ENCODE peak calls at places on chromosomes 16 and 17, in nine cellular contexts. K is A549, B is transverse colon, S is tibial nerve, O is sigmoid colon, F is ovary, H is GM12878, I is SK-N-SH, L is stomach. E is an unnamed sample.

GRCh38 chr16:5350118-5350517 is 252.5 kb upstream of the EEF2KMT start:
- DNase-seq in K (no peak), B (no peak), S (no peak), O (no peak), F (no peak), H (no peak), I (peak), L (no peak), E (no peak)

GRCh38 chr17:34667656-34668055 is 88.3 kb downstream of the TMEM132E start:
- DNase-seq in K (no peak), B (no peak), S (no peak), O (no peak), F (no peak), H (no peak), I (no peak), L (no peak), E (no peak)

GRCh38 chr17:61700252-61700651 is 109.2 kb upstream of the NACA2 start:
- DNase-seq in K (no peak), B (no peak), S (no peak), O (no peak), F (no peak), H (no peak), I (no peak), L (no peak), E (no peak)

GRCh38 chr16:84555418-84556196 is 51.1 kb upstream of the MEAK7 start:
- DNase-seq in K (no peak), B (no peak), S (no peak), O (no peak), F (no peak), H (no peak), I (no peak), L (no peak), E (no peak)

GRCh38 chr17:77696151-77696719 is 262.3 kb upstream of the TNRC6C start:
- DNase-seq in K (no peak), B (no peak), S (no peak), O (no peak), F (no peak), H (no peak), I (peak), L (no peak), E (no peak)

GRCh38 chr17:43984521-43984920 is 19.9 kb upstream of the NAGS start:
- DNase-seq in K (no peak), B (no peak), S (no peak), O (no peak), F (no peak), H (no peak), I (peak), L (no peak), E (no peak)

GRCh38 chr17:12070561-12070960 is 49.9 kb downstream of the MAP2K4 start:
- DNase-seq in K (no peak), B (no peak), S (no peak), O (no peak), F (no peak), H (no peak), I (no peak), L (no peak), E (no peak)

GRCh38 chr16:67884684-67885083 is at the start of gene NRN1L:
- DNase-seq in K (no peak), B (peak), S (peak), O (peak), F (peak), H (no peak), I (peak), L (peak), E (peak)

GRCh38 chr17:4173771-4174170 is 30.8 kb downstream of the CYB5D2 start:
- DNase-seq in K (no peak), B (no peak), S (no peak), O (no peak), F (no peak), H (no peak), I (no peak), L (no peak), E (no peak)

GRCh38 chr16:79980650-79981521 is 380.3 kb upstream of the MAF start:
- DNase-seq in K (no peak), B (no peak), S (no peak), O (no peak), F (no peak), H (no peak), I (no peak), L (no peak), E (peak)

GRCh38 chr17:46935658-46936266 is 12.8 kb downstream of the GOSR2 start:
- DNase-seq in K (no peak), B (peak), S (no peak), O (no peak), F (no peak), H (no peak), I (no peak), L (peak), E (peak)

GRCh38 chr16:10256855-10257641 is 74.8 kb upstream of the GRIN2A start:
- DNase-seq in K (peak), B (peak), S (no peak), O (no peak), F (peak), H (peak), I (peak), L (peak), E (peak)

GRCh38 chr17:49349535-49349934 is 12.5 kb downstream of the ZNF652 start:
- DNase-seq in K (no peak), B (no peak), S (no peak), O (no peak), F (no peak), H (no peak), I (no peak), L (no peak), E (no peak)

GRCh38 chr17:2701996-2702741 is 9.4 kb downstream of the CLUH start:
- DNase-seq in K (no peak), B (no peak), S (no peak), O (peak), F (peak), H (no peak), I (no peak), L (no peak), E (no peak)

GRCh38 chr17:4074831-4075495 is 67.9 kb downstream of the ZZEF1 start:
- DNase-seq in K (peak), B (no peak), S (no peak), O (no peak), F (no peak), H (peak), I (peak), L (no peak), E (no peak)

GRCh38 chr17:64336760-64337413 is 53.8 kb downstream of the PECAM1 start:
- DNase-seq in K (no peak), B (no peak), S (no peak), O (no peak), F (no peak), H (no peak), I (no peak), L (no peak), E (no peak)

GRCh38 chr16:83701494-83701893 is 106.3 kb upstream of the HSBP1 start:
- DNase-seq in K (peak), B (no peak), S (no peak), O (no peak), F (no peak), H (no peak), I (no peak), L (no peak), E (no peak)

GRCh38 chr16:88770459-88771293 is 14.3 kb downstream of the PIEZO1 start:
- DNase-seq in K (peak), B (peak), S (no peak), O (peak), F (no peak), H (no peak), I (peak), L (peak), E (peak)

GRCh38 chr16:57091200-57091989 is 988 bp upstream of the CPNE2 start:
- DNase-seq in K (peak), B (peak), S (peak), O (peak), F (peak), H (no peak), I (peak), L (peak), E (no peak)

GRCh38 chr16:75052481-75053211 is 53.8 kb downstream of the ZNRF1 start:
- DNase-seq in K (peak), B (no peak), S (no peak), O (no peak), F (no peak), H (no peak), I (no peak), L (no peak), E (no peak)

GRCh38 chr16:2197765-2198164 is 1.4 kb upstream of the CASKIN1 start:
- DNase-seq in K (no peak), B (no peak), S (no peak), O (no peak), F (no peak), H (no peak), I (no peak), L (no peak), E (no peak)

GRCh38 chr16:85983606-85984005 is 84.6 kb downstream of the IRF8 start:
- DNase-seq in K (no peak), B (no peak), S (no peak), O (peak), F (no peak), H (no peak), I (no peak), L (no peak), E (no peak)

GRCh38 chr17:75996665-75997590 is 3.7 kb upstream of the CDK3 start:
- DNase-seq in K (no peak), B (peak), S (no peak), O (peak), F (no peak), H (peak), I (no peak), L (peak), E (no peak)

GRCh38 chr16:84827131-84827574 is 7.4 kb downstream of the CRISPLD2 start:
- DNase-seq in K (no peak), B (no peak), S (no peak), O (peak), F (peak), H (no peak), I (peak), L (no peak), E (peak)

GRCh38 chr17:53516643-53517042 is 306.1 kb upstream of the KIF2B start:
- DNase-seq in K (peak), B (no peak), S (no peak), O (no peak), F (no peak), H (no peak), I (no peak), L (no peak), E (no peak)

GRCh38 chr17:65952586-65952985 is 239.3 kb downstream of the CEP112 start:
- DNase-seq in K (no peak), B (no peak), S (no peak), O (no peak), F (no peak), H (no peak), I (no peak), L (no peak), E (no peak)

GRCh38 chr16:61937646-61938045 is 98.6 kb downstream of the CDH8 start:
- DNase-seq in K (no peak), B (no peak), S (no peak), O (no peak), F (no peak), H (no peak), I (no peak), L (no peak), E (no peak)

GRCh38 chr17:69574257-69575197 is 160.0 kb downstream of the MAP2K6 start:
- DNase-seq in K (peak), B (no peak), S (no peak), O (no peak), F (no peak), H (no peak), I (no peak), L (no peak), E (no peak)

GRCh38 chr16:19559242-19559910 is 3.9 kb downstream of the VPS35L start:
- DNase-seq in K (peak), B (no peak), S (no peak), O (no peak), F (no peak), H (no peak), I (peak), L (no peak), E (no peak)

GRCh38 chr17:67477687-67478086 is 100.6 kb downstream of the PITPNC1 start:
- DNase-seq in K (no peak), B (no peak), S (no peak), O (no peak), F (no peak), H (no peak), I (no peak), L (no peak), E (no peak)

GRCh38 chr17:7443499-7444485 is 1.1 kb upstream of the CHRNB1 start:
- DNase-seq in K (no peak), B (no peak), S (no peak), O (no peak), F (no peak), H (no peak), I (no peak), L (no peak), E (no peak)

GRCh38 chr17:4833941-4834501 is 881 bp downstream of the MINK1 start:
- DNase-seq in K (peak), B (peak), S (no peak), O (peak), F (peak), H (no peak), I (peak), L (no peak), E (peak)

GRCh38 chr17:79024901-79025737 is 1.1 kb downstream of the C1QTNF1 start:
- DNase-seq in K (no peak), B (peak), S (peak), O (peak), F (peak), H (no peak), I (peak), L (peak), E (no peak)

GRCh38 chr17:41519501-41520224 is 973 bp upstream of the KRT15 start:
- DNase-seq in K (no peak), B (peak), S (no peak), O (no peak), F (no peak), H (no peak), I (no peak), L (no peak), E (no peak)
- H3K27ac ChIP-seq in K (no peak), B (peak), S (no peak), O (no peak), F (no peak), H (no peak), I (peak), L (no peak), E (peak)

GRCh38 chr17:39231091-39231561 is 5.4 kb upstream of the STAC2 start:
- DNase-seq in K (no peak), B (no peak), S (no peak), O (no peak), F (no peak), H (no peak), I (peak), L (no peak), E (peak)
- H3K4me3 ChIP-seq in K (no peak), B (no peak), S (no peak), O (no peak), F (no peak), H (no peak), I (no peak), L (no peak), E (no peak)

GRCh38 chr17:16272111-16272510 is 55.1 kb downstream of the PIGL start:
- DNase-seq in K (no peak), B (no peak), S (no peak), O (no peak), F (no peak), H (no peak), I (no peak), L (no peak), E (no peak)
- TF ChIP-seq EP300 in K (no peak), B (no peak), S (no peak), O (no peak), F (no peak), H (no peak), I (no peak), L (no peak), E (no peak)

GRCh38 chr16:30914849-30915248 is 8.5 kb upstream of the FBXL19 start:
- DNase-seq in K (no peak), B (no peak), S (no peak), O (no peak), F (no peak), H (no peak), I (no peak), L (no peak), E (no peak)

GRCh38 chr16:30912794-30913412 is 10.5 kb upstream of the FBXL19 start:
- DNase-seq in K (no peak), B (no peak), S (no peak), O (no peak), F (no peak), H (no peak), I (no peak), L (no peak), E (no peak)

GRCh38 chr16:30907064-30907463 is 10.7 kb downstream of the CTF1 start:
- DNase-seq in K (no peak), B (no peak), S (no peak), O (no peak), F (no peak), H (no peak), I (no peak), L (no peak), E (no peak)

DNA sequence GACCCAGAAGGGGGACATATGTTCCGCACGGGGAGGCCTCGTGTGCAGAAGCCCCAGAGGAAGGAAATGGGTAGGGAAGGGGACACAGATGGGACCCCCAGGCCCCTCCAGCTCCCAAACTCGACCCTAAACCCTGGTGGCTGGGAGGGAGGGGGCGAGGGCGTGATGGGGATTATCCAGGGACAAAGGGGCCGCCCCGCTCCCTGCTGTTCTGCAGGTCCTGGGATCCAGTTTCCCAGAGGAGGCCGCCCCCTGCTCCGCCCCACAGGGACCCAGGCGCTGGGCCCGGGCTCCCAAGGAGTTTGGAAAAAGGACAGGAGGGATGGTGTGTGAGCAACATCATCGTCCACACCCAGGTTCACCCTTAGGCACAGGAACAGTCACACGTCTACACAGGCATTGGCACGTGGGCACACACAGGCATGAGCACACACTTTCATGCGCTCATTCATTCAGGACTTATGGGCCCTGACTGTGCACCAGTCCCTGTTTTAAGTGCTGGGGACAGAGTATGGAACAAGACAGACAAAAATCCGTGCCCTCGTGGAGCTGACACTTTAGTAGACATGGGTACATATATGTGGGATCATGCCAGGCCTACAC is 12.8 kb upstream of the FBXL19 start:
- DNase-seq in K (no peak), B (no peak), S (no peak), O (no peak), F (no peak), H (no peak), I (no peak), L (no peak), E (no peak)
- H3K27ac ChIP-seq in K (no peak), B (no peak), S (no peak), O (no peak), F (no peak), H (no peak), I (no peak), L (no peak), E (no peak)

DNA sequence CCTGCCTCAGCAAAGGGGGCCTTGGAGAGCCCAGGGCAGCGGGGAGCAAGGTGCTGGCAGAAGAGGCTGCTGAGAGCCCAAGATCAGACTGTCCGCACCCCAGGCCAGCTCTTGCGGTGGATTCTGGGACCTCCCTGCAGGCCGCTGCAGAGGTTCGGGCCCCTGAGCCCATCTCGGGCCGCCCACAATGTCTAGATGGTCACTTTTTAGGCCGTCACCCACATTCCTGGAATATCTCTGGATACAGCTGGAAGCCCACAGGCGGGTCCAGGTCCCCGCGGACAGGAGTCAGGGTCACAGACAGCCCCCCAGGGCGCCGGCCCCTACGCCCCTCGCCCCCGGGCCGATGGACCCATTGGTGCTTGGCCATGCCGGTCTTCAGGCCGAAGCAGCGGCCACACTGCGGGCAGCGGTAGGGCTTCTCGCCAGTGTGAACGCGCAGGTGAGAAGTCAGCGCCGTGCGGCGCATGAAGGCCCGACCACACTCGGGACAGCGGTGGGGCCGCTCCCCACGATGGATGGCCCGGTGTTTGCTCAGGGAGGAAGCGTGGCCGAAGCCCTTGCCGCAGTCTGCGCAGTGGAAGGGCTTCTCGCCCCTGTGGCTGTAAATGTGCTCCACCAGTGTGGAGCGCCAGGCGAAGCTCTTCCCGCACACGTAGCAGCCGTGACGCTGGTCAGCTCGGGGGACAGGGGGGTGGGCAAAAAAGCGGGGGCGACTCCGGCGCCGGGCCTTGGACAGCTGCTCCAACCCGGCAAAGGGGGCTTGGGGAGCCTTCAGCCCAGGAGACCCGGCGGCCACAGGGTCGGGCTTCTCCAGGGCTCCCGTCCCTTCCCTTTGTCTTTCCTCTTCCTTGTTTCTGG is 2.1 kb downstream of the ZNF747 start:
- DNase-seq in K (no peak), B (no peak), S (no peak), O (no peak), F (no peak), H (no peak), I (no peak), L (no peak), E (no peak)
- H3K4me3 ChIP-seq in K (no peak), B (no peak), S (no peak), O (no peak), F (no peak), H (no peak), I (no peak), L (no peak), E (no peak)

GRCh38 chr16:73057369-73058210 is 9.7 kb upstream of the ZFHX3 start:
- DNase-seq in K (no peak), B (no peak), S (no peak), O (no peak), F (peak), H (no peak), I (peak), L (no peak), E (no peak)

GRCh38 chr16:73059779-73060178 is 11.9 kb upstream of the ZFHX3 start:
- DNase-seq in K (no peak), B (no peak), S (no peak), O (no peak), F (no peak), H (no peak), I (no peak), L (no peak), E (no peak)

GRCh38 chr16:73058221-73058615 is 10.3 kb upstream of the ZFHX3 start:
- DNase-seq in K (no peak), B (peak), S (no peak), O (no peak), F (peak), H (no peak), I (peak), L (peak), E (no peak)

GRCh38 chr16:73060216-73060615 is 12.3 kb upstream of the ZFHX3 start:
- DNase-seq in K (peak), B (no peak), S (no peak), O (peak), F (no peak), H (no peak), I (peak), L (no peak), E (no peak)

DNA sequence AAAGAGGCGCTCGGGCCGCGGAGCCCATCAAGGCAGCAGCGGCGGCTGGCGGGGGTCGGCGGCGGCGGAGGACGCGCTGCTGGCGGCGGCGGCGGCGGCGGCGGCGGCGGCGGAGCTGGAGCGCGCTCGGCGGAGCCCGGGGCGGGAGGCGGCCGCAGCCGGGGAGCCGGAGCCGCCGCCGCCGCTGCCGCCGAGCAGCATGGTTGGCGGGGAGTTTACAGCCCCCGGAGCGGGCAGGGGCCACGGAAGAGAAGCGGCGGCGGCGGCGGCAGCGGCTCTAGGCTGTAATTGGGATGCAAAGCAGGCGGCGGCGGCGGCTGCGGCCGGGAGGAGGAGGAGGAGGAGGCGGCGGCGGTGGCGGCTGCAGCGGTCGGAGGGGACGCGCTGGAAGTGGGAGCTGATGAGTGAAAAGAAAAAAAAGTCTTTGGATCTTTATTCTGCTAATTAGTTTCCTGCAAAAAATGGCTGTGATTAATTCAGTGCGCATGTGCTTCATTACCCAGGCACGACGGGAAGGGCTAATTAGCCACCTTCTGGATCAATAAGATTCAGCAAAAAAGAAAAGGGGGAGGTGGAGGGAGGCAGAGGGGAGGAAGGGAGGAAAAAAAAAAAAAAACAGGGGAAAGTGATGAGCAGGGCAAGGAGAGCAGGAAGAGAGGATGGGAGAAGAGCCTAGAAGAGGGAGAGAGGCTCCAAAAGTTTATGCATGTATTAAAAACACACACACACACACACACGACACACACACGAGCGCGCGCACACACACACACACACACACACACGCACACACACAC is 10.9 kb upstream of the ZFHX3 start:
- DNase-seq in K (peak), B (no peak), S (no peak), O (peak), F (peak), H (no peak), I (peak), L (peak), E (no peak)
- TF ChIP-seq EP300 in K (no peak), B (no peak), S (peak), O (no peak), F (no peak), H (no peak), I (no peak), L (no peak), E (no peak)

E was measured in upper lobe of left lung.